ENCODE peak calls at places on chromosomes 12 and 14, in four cellular contexts. One of them, this sample, is unnamed.

GRCh38 chr12:120841525-120841924 is 62.6 kb downstream of the SPPL3 start:
- DNase-seq in A549: no peak
- DNase-seq in hepatocyte: no peak
- DNase-seq in neural progenitor cell: no peak
- DNase-seq in this sample: no peak

GRCh38 chr12:97716356-97716755 is 253.8 kb downstream of the RMST start:
- DNase-seq in neural progenitor cell: peak
- DNase-seq in hepatocyte: peak
- DNase-seq in A549: peak
- DNase-seq in this sample: peak

GRCh38 chr14:44833376-44833775 is 128.4 kb downstream of the KLHL28 start:
- DNase-seq in neural progenitor cell: no peak
- DNase-seq in hepatocyte: peak
- DNase-seq in A549: peak
- DNase-seq in this sample: peak

GRCh38 chr14:65281991-65282908 is 130.3 kb upstream of the FUT8 start:
- DNase-seq in A549: no peak
- DNase-seq in hepatocyte: no peak
- DNase-seq in neural progenitor cell: peak
- DNase-seq in this sample: peak

GRCh38 chr12:48350249-48351021 is at the start of gene ZNF641:
- DNase-seq in A549: peak
- DNase-seq in neural progenitor cell: peak
- DNase-seq in hepatocyte: peak
- DNase-seq in this sample: peak

GRCh38 chr14:61420326-61420725 is 98.9 kb downstream of the PRKCH start:
- DNase-seq in neural progenitor cell: no peak
- DNase-seq in A549: peak
- DNase-seq in hepatocyte: no peak
- DNase-seq in this sample: peak

GRCh38 chr14:65279510-65279909 is 133.0 kb upstream of the FUT8 start:
- DNase-seq in neural progenitor cell: no peak
- DNase-seq in hepatocyte: no peak
- DNase-seq in A549: no peak
- DNase-seq in this sample: no peak

GRCh38 chr12:50948798-50949197 is 3.5 kb upstream of the HIGD1C start:
- DNase-seq in hepatocyte: no peak
- DNase-seq in A549: no peak
- DNase-seq in neural progenitor cell: no peak
- DNase-seq in this sample: no peak

GRCh38 chr14:100067971-100068959 is 3.0 kb downstream of the EVL start:
- DNase-seq in A549: no peak
- DNase-seq in neural progenitor cell: no peak
- DNase-seq in hepatocyte: no peak
- DNase-seq in this sample: peak

GRCh38 chr14:98137626-98138025 is 1134.4 kb downstream of the BCL11B start:
- DNase-seq in A549: no peak
- DNase-seq in hepatocyte: no peak
- DNase-seq in neural progenitor cell: no peak
- DNase-seq in this sample: peak

GRCh38 chr12:125983094-125983783 is 918.0 kb downstream of the AACS start:
- DNase-seq in hepatocyte: peak
- DNase-seq in A549: peak
- DNase-seq in neural progenitor cell: peak
- DNase-seq in this sample: no peak

DNA sequence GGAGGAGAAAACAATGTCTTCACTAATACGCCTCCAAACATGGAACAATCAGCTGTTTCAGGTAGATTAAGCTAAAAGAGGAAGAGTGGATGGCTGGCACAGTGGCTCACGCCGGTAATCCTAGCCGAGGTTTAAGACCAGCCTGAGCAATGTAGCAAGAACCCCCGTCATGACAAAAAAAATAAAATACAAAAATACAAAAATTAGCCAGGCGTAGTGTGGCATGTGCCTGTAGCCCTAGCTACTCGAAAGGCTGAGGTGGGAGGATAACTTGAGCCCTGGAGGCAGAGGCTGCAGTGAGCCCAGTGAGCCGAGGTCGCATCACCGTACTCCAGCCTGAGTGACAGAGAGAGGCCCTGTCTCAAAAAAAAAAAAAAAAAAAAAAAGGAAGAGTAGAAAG is 1.2 kb upstream of the MED13L start:
- DNase-seq in A549: no peak
- DNase-seq in hepatocyte: no peak
- DNase-seq in neural progenitor cell: no peak
- DNase-seq in this sample: no peak
- H3K4me2 ChIP-seq in A549: peak
- H3K4me2 ChIP-seq in hepatocyte: no peak
- H3K4me2 ChIP-seq in neural progenitor cell: peak
- H3K4me2 ChIP-seq in this sample: no peak

DNA sequence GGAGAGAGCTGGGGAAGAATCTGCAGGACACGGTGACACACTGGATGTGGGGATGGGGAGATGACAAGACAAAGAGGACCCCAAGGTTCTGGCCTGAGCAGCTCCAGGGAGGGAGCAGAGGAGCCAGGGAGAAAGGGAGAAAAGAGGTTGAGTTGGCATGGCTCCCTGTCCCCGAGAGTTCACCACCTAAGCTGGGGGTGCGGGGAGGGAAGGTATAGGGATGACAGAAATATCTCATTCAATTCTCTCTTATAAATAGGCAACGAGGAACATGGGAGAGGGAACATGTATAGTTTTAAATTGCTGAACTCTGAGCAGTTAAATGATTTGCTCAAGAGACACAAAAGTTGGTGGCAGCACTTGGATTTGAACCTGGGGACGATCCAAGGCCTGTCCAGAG is 85.1 kb downstream of the CMKLR1 start:
- DNase-seq in hepatocyte: no peak
- DNase-seq in neural progenitor cell: no peak
- DNase-seq in A549: no peak
- DNase-seq in this sample: no peak
- H3K4me2 ChIP-seq in hepatocyte: no peak
- H3K4me2 ChIP-seq in neural progenitor cell: no peak
- H3K4me2 ChIP-seq in A549: no peak
- H3K4me2 ChIP-seq in this sample: no peak

DNA sequence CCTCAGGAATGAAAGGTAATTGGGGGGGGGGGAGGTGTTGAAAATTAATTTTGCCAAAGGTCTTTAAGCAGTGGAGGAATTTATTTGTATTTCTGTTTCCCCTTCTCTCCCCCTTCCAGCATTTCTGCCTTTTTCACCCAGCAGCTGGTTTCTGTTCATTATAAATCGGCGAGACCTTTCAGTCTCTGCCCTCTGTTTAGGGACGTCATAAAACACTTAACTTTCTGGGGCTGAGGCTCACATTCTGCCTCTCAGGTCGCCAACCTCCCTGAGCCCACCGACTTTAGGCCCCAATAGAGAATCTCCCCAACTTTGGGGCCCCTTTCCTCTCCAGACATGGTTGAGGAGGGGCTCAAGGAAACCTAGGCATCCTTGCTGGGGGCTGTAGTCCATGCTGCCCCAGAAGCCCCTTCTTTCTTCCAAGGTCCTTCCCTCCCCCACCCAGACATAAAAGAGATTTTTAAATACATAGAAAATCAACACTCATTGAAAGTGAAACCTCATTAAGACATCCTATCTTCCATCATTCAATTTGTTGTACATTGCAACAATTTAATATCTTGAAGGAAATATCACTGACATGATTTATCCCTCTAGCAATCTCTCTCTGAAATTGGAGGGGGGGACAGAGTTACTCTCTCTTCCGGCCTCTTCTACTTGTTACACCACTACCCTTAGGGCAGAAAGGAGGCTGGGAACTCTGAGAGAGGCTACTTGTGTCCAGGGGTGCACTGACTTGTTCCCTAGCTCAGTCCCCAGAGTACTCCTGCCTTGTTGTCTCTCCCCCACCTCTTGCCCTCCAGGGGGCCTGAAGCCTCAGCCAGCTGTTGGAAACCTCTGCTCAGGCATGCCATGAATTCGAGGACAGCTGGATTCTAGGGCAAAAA is 2.5 kb upstream of the HOXC6 start:
- DNase-seq in A549: no peak
- DNase-seq in hepatocyte: no peak
- DNase-seq in neural progenitor cell: no peak
- DNase-seq in this sample: no peak
- H3K4me2 ChIP-seq in A549: no peak
- H3K4me2 ChIP-seq in hepatocyte: peak
- H3K4me2 ChIP-seq in neural progenitor cell: no peak
- H3K4me2 ChIP-seq in this sample: peak

GRCh38 chr12:118360785-118361404 is 11.8 kb downstream of the TAOK3 start:
- DNase-seq in hepatocyte: no peak
- DNase-seq in neural progenitor cell: no peak
- DNase-seq in A549: peak
- DNase-seq in this sample: peak
- H3K4me2 ChIP-seq in hepatocyte: no peak
- H3K4me2 ChIP-seq in neural progenitor cell: no peak
- H3K4me2 ChIP-seq in A549: peak
- H3K4me2 ChIP-seq in this sample: peak